ENCODE peak calls at places on chromosome 22, in ten cellular contexts. One of them, this sample, is unnamed.

GRCh38 chr22:18968011-18968749 is 32.1 kb upstream of the PRODH start:
- DNase-seq in amygdala: no peak
- DNase-seq in neural crest cell: peak; percentile 63
- DNase-seq in left colon: peak; percentile 15
- DNase-seq in stimulated activated CD4-positive, alpha-beta T cell treated with anti-CD3 and anti-CD28 coated beads, Interleukin-1b, Interleukin-23, amount 100 ng/mL, for 24 hours: no peak
- DNase-seq in pancreas: peak; percentile 86
- DNase-seq in kidney epithelial cell: no peak
- DNase-seq in NCI-H460: no peak
- DNase-seq in Caki2: no peak
- DNase-seq in HEK293T: no peak
- DNase-seq in this sample: peak; percentile 5

GRCh38 chr22:28799125-28799833 is 1.1 kb downstream of the XBP1 start:
- DNase-seq in NCI-H460: peak; percentile 93
- DNase-seq in HEK293T: peak; percentile 37
- DNase-seq in left colon: peak; percentile 50
- DNase-seq in amygdala: no peak
- DNase-seq in kidney epithelial cell: peak; percentile 64
- DNase-seq in Caki2: peak; percentile 74
- DNase-seq in neural crest cell: no peak
- DNase-seq in stimulated activated CD4-positive, alpha-beta T cell treated with anti-CD3 and anti-CD28 coated beads, Interleukin-1b, Interleukin-23, amount 100 ng/mL, for 24 hours: no peak
- DNase-seq in pancreas: no peak
- DNase-seq in this sample: peak; percentile 98

GRCh38 chr22:26671317-26672059 is 14.1 kb downstream of the MIAT start:
- DNase-seq in pancreas: peak; percentile 84
- DNase-seq in HEK293T: no peak
- DNase-seq in kidney epithelial cell: no peak
- DNase-seq in Caki2: peak; percentile 74
- DNase-seq in left colon: peak; percentile 63
- DNase-seq in neural crest cell: no peak
- DNase-seq in NCI-H460: no peak
- DNase-seq in amygdala: peak; percentile 18
- DNase-seq in stimulated activated CD4-positive, alpha-beta T cell treated with anti-CD3 and anti-CD28 coated beads, Interleukin-1b, Interleukin-23, amount 100 ng/mL, for 24 hours: no peak
- DNase-seq in this sample: no peak

GRCh38 chr22:36332623-36333331 is 55.0 kb downstream of the MYH9 start:
- DNase-seq in stimulated activated CD4-positive, alpha-beta T cell treated with anti-CD3 and anti-CD28 coated beads, Interleukin-1b, Interleukin-23, amount 100 ng/mL, for 24 hours: no peak
- DNase-seq in kidney epithelial cell: no peak
- DNase-seq in left colon: peak; percentile 44
- DNase-seq in HEK293T: no peak
- DNase-seq in NCI-H460: no peak
- DNase-seq in amygdala: no peak
- DNase-seq in Caki2: peak; percentile 79
- DNase-seq in pancreas: no peak
- DNase-seq in neural crest cell: no peak
- DNase-seq in this sample: peak; percentile 42

GRCh38 chr22:19805821-19806212 is 45.2 kb downstream of the TBX1 start:
- DNase-seq in HEK293T: no peak
- DNase-seq in left colon: no peak
- DNase-seq in neural crest cell: no peak
- DNase-seq in amygdala: no peak
- DNase-seq in NCI-H460: no peak
- DNase-seq in pancreas: peak; percentile 20
- DNase-seq in stimulated activated CD4-positive, alpha-beta T cell treated with anti-CD3 and anti-CD28 coated beads, Interleukin-1b, Interleukin-23, amount 100 ng/mL, for 24 hours: no peak
- DNase-seq in Caki2: peak; percentile 68
- DNase-seq in kidney epithelial cell: peak; percentile 12
- DNase-seq in this sample: no peak

GRCh38 chr22:46297151-46297819 is 615 bp downstream of the GTSE1 start:
- DNase-seq in neural crest cell: peak; percentile 29
- DNase-seq in left colon: peak; percentile 35
- DNase-seq in HEK293T: peak; percentile 44
- DNase-seq in pancreas: no peak
- DNase-seq in Caki2: peak; percentile 44
- DNase-seq in amygdala: no peak
- DNase-seq in kidney epithelial cell: no peak
- DNase-seq in stimulated activated CD4-positive, alpha-beta T cell treated with anti-CD3 and anti-CD28 coated beads, Interleukin-1b, Interleukin-23, amount 100 ng/mL, for 24 hours: no peak
- DNase-seq in NCI-H460: peak; percentile 6
- DNase-seq in this sample: peak; percentile 34

GRCh38 chr22:23315341-23315917 is 135.1 kb downstream of the BCR start:
- DNase-seq in Caki2: peak; percentile 77
- DNase-seq in HEK293T: peak; percentile 73
- DNase-seq in kidney epithelial cell: no peak
- DNase-seq in pancreas: peak; percentile 82
- DNase-seq in neural crest cell: peak; percentile 66
- DNase-seq in stimulated activated CD4-positive, alpha-beta T cell treated with anti-CD3 and anti-CD28 coated beads, Interleukin-1b, Interleukin-23, amount 100 ng/mL, for 24 hours: peak; percentile 44
- DNase-seq in NCI-H460: peak; percentile 2
- DNase-seq in left colon: peak; percentile 71
- DNase-seq in amygdala: peak; percentile 26
- DNase-seq in this sample: peak; percentile 51

GRCh38 chr22:45473626-45474237 is 29.0 kb upstream of the FBLN1 start:
- DNase-seq in amygdala: no peak
- DNase-seq in pancreas: no peak
- DNase-seq in left colon: no peak
- DNase-seq in neural crest cell: no peak
- DNase-seq in kidney epithelial cell: no peak
- DNase-seq in NCI-H460: no peak
- DNase-seq in Caki2: no peak
- DNase-seq in HEK293T: no peak
- DNase-seq in stimulated activated CD4-positive, alpha-beta T cell treated with anti-CD3 and anti-CD28 coated beads, Interleukin-1b, Interleukin-23, amount 100 ng/mL, for 24 hours: no peak
- DNase-seq in this sample: no peak

GRCh38 chr22:17436382-17436951 is 67.2 kb downstream of the CECR2 start:
- DNase-seq in HEK293T: peak; percentile 34
- DNase-seq in pancreas: no peak
- DNase-seq in left colon: no peak
- DNase-seq in kidney epithelial cell: no peak
- DNase-seq in NCI-H460: no peak
- DNase-seq in neural crest cell: no peak
- DNase-seq in stimulated activated CD4-positive, alpha-beta T cell treated with anti-CD3 and anti-CD28 coated beads, Interleukin-1b, Interleukin-23, amount 100 ng/mL, for 24 hours: no peak
- DNase-seq in Caki2: no peak
- DNase-seq in amygdala: no peak
- DNase-seq in this sample: no peak

GRCh38 chr22:21683401-21683811 is 17.6 kb downstream of the PPIL2 start:
- DNase-seq in neural crest cell: no peak
- DNase-seq in Caki2: no peak
- DNase-seq in amygdala: no peak
- DNase-seq in left colon: no peak
- DNase-seq in NCI-H460: no peak
- DNase-seq in pancreas: no peak
- DNase-seq in stimulated activated CD4-positive, alpha-beta T cell treated with anti-CD3 and anti-CD28 coated beads, Interleukin-1b, Interleukin-23, amount 100 ng/mL, for 24 hours: no peak
- DNase-seq in kidney epithelial cell: no peak
- DNase-seq in HEK293T: no peak
- DNase-seq in this sample: no peak

GRCh38 chr22:38735126-38735464 is 20.7 kb downstream of the SUN2 start:
- DNase-seq in neural crest cell: no peak
- DNase-seq in amygdala: no peak
- DNase-seq in stimulated activated CD4-positive, alpha-beta T cell treated with anti-CD3 and anti-CD28 coated beads, Interleukin-1b, Interleukin-23, amount 100 ng/mL, for 24 hours: no peak
- DNase-seq in HEK293T: no peak
- DNase-seq in kidney epithelial cell: no peak
- DNase-seq in left colon: no peak
- DNase-seq in pancreas: peak; percentile 44
- DNase-seq in NCI-H460: no peak
- DNase-seq in Caki2: no peak
- DNase-seq in this sample: no peak

GRCh38 chr22:25736378-25737011 is 5.5 kb upstream of the MYO18B start:
- DNase-seq in kidney epithelial cell: no peak
- DNase-seq in amygdala: no peak
- DNase-seq in Caki2: no peak
- DNase-seq in left colon: no peak
- DNase-seq in stimulated activated CD4-positive, alpha-beta T cell treated with anti-CD3 and anti-CD28 coated beads, Interleukin-1b, Interleukin-23, amount 100 ng/mL, for 24 hours: no peak
- DNase-seq in neural crest cell: no peak
- DNase-seq in pancreas: no peak
- DNase-seq in HEK293T: no peak
- DNase-seq in NCI-H460: no peak
- DNase-seq in this sample: no peak

GRCh38 chr22:29983296-29983917 is 96.9 kb upstream of the HORMAD2 start:
- DNase-seq in kidney epithelial cell: no peak
- DNase-seq in Caki2: no peak
- DNase-seq in amygdala: no peak
- DNase-seq in left colon: peak; percentile 45
- DNase-seq in pancreas: no peak
- DNase-seq in neural crest cell: no peak
- DNase-seq in NCI-H460: no peak
- DNase-seq in stimulated activated CD4-positive, alpha-beta T cell treated with anti-CD3 and anti-CD28 coated beads, Interleukin-1b, Interleukin-23, amount 100 ng/mL, for 24 hours: no peak
- DNase-seq in HEK293T: no peak
- DNase-seq in this sample: no peak

GRCh38 chr22:46501701-46502100 is 35.7 kb downstream of the CELSR1 start:
- DNase-seq in stimulated activated CD4-positive, alpha-beta T cell treated with anti-CD3 and anti-CD28 coated beads, Interleukin-1b, Interleukin-23, amount 100 ng/mL, for 24 hours: no peak
- DNase-seq in Caki2: peak; percentile 90
- DNase-seq in HEK293T: no peak
- DNase-seq in neural crest cell: no peak
- DNase-seq in amygdala: no peak
- DNase-seq in pancreas: no peak
- DNase-seq in left colon: no peak
- DNase-seq in kidney epithelial cell: peak; percentile 72
- DNase-seq in NCI-H460: no peak
- DNase-seq in this sample: peak; percentile 56

GRCh38 chr22:20777420-20778177 is 3.7 kb downstream of the SERPIND1 start:
- DNase-seq in kidney epithelial cell: peak; percentile 65
- DNase-seq in stimulated activated CD4-positive, alpha-beta T cell treated with anti-CD3 and anti-CD28 coated beads, Interleukin-1b, Interleukin-23, amount 100 ng/mL, for 24 hours: no peak
- DNase-seq in neural crest cell: no peak
- DNase-seq in pancreas: no peak
- DNase-seq in Caki2: peak; percentile 80
- DNase-seq in HEK293T: no peak
- DNase-seq in amygdala: no peak
- DNase-seq in NCI-H460: peak; percentile 91
- DNase-seq in left colon: peak; percentile 22
- DNase-seq in this sample: peak; percentile 33

GRCh38 chr22:24101966-24102365 is 79.3 kb upstream of the SUSD2 start:
- DNase-seq in amygdala: no peak
- DNase-seq in Caki2: no peak
- DNase-seq in kidney epithelial cell: no peak
- DNase-seq in NCI-H460: no peak
- DNase-seq in HEK293T: no peak
- DNase-seq in left colon: no peak
- DNase-seq in pancreas: no peak
- DNase-seq in neural crest cell: no peak
- DNase-seq in stimulated activated CD4-positive, alpha-beta T cell treated with anti-CD3 and anti-CD28 coated beads, Interleukin-1b, Interleukin-23, amount 100 ng/mL, for 24 hours: no peak
- DNase-seq in this sample: no peak

GRCh38 chr22:45881524-45881875 is 95.5 kb downstream of the WNT7B start:
- DNase-seq in HEK293T: no peak
- DNase-seq in Caki2: no peak
- DNase-seq in NCI-H460: no peak
- DNase-seq in left colon: no peak
- DNase-seq in pancreas: peak; percentile 37
- DNase-seq in amygdala: no peak
- DNase-seq in stimulated activated CD4-positive, alpha-beta T cell treated with anti-CD3 and anti-CD28 coated beads, Interleukin-1b, Interleukin-23, amount 100 ng/mL, for 24 hours: no peak
- DNase-seq in neural crest cell: no peak
- DNase-seq in kidney epithelial cell: no peak
- DNase-seq in this sample: no peak

GRCh38 chr22:46390652-46391301 is 55.3 kb downstream of the TRMU start:
- DNase-seq in NCI-H460: no peak
- DNase-seq in HEK293T: peak; percentile 63
- DNase-seq in neural crest cell: no peak
- DNase-seq in amygdala: no peak
- DNase-seq in kidney epithelial cell: no peak
- DNase-seq in pancreas: peak; percentile 95
- DNase-seq in Caki2: no peak
- DNase-seq in stimulated activated CD4-positive, alpha-beta T cell treated with anti-CD3 and anti-CD28 coated beads, Interleukin-1b, Interleukin-23, amount 100 ng/mL, for 24 hours: no peak
- DNase-seq in left colon: no peak
- DNase-seq in this sample: peak; percentile 76

GRCh38 chr22:46568102-46568809 is 30.8 kb upstream of the CELSR1 start:
- DNase-seq in HEK293T: no peak
- DNase-seq in pancreas: no peak
- DNase-seq in amygdala: no peak
- DNase-seq in stimulated activated CD4-positive, alpha-beta T cell treated with anti-CD3 and anti-CD28 coated beads, Interleukin-1b, Interleukin-23, amount 100 ng/mL, for 24 hours: no peak
- DNase-seq in Caki2: no peak
- DNase-seq in left colon: no peak
- DNase-seq in neural crest cell: no peak
- DNase-seq in NCI-H460: no peak
- DNase-seq in kidney epithelial cell: no peak
- DNase-seq in this sample: no peak

GRCh38 chr22:25919452-25919851 is 177.5 kb downstream of the MYO18B start:
- DNase-seq in pancreas: no peak
- DNase-seq in stimulated activated CD4-positive, alpha-beta T cell treated with anti-CD3 and anti-CD28 coated beads, Interleukin-1b, Interleukin-23, amount 100 ng/mL, for 24 hours: no peak
- DNase-seq in left colon: no peak
- DNase-seq in kidney epithelial cell: no peak
- DNase-seq in NCI-H460: no peak
- DNase-seq in HEK293T: no peak
- DNase-seq in neural crest cell: no peak
- DNase-seq in Caki2: no peak
- DNase-seq in amygdala: no peak
- DNase-seq in this sample: no peak

GRCh38 chr22:40196628-40197027 is 18.9 kb downstream of the TNRC6B start:
- DNase-seq in neural crest cell: no peak
- DNase-seq in left colon: no peak
- DNase-seq in pancreas: no peak
- DNase-seq in HEK293T: no peak
- DNase-seq in Caki2: peak; percentile 94
- DNase-seq in kidney epithelial cell: peak; percentile 87
- DNase-seq in amygdala: no peak
- DNase-seq in NCI-H460: no peak
- DNase-seq in stimulated activated CD4-positive, alpha-beta T cell treated with anti-CD3 and anti-CD28 coated beads, Interleukin-1b, Interleukin-23, amount 100 ng/mL, for 24 hours: no peak
- DNase-seq in this sample: peak; percentile 89

GRCh38 chr22:46001426-46002106 is 24.6 kb upstream of the WNT7B start:
- DNase-seq in NCI-H460: no peak
- DNase-seq in amygdala: no peak
- DNase-seq in left colon: no peak
- DNase-seq in kidney epithelial cell: no peak
- DNase-seq in pancreas: peak; percentile 68
- DNase-seq in stimulated activated CD4-positive, alpha-beta T cell treated with anti-CD3 and anti-CD28 coated beads, Interleukin-1b, Interleukin-23, amount 100 ng/mL, for 24 hours: no peak
- DNase-seq in HEK293T: no peak
- DNase-seq in Caki2: no peak
- DNase-seq in neural crest cell: no peak
- DNase-seq in this sample: no peak

GRCh38 chr22:46367707-46368191 is 32.2 kb downstream of the TRMU start:
- DNase-seq in Caki2: peak; percentile 31
- DNase-seq in NCI-H460: peak; percentile 28
- DNase-seq in stimulated activated CD4-positive, alpha-beta T cell treated with anti-CD3 and anti-CD28 coated beads, Interleukin-1b, Interleukin-23, amount 100 ng/mL, for 24 hours: peak; percentile 63
- DNase-seq in amygdala: no peak
- DNase-seq in left colon: peak; percentile 89
- DNase-seq in kidney epithelial cell: no peak
- DNase-seq in neural crest cell: peak; percentile 63
- DNase-seq in HEK293T: peak; percentile 87
- DNase-seq in pancreas: peak; percentile 91
- DNase-seq in this sample: peak; percentile 36

GRCh38 chr22:48695251-48695650 is 1132.4 kb downstream of the BRD1 start:
- DNase-seq in left colon: no peak
- DNase-seq in NCI-H460: no peak
- DNase-seq in Caki2: no peak
- DNase-seq in HEK293T: no peak
- DNase-seq in stimulated activated CD4-positive, alpha-beta T cell treated with anti-CD3 and anti-CD28 coated beads, Interleukin-1b, Interleukin-23, amount 100 ng/mL, for 24 hours: no peak
- DNase-seq in pancreas: no peak
- DNase-seq in neural crest cell: no peak
- DNase-seq in amygdala: no peak
- DNase-seq in kidney epithelial cell: no peak
- DNase-seq in this sample: peak; percentile 68

GRCh38 chr22:44793506-44794225 is 41.3 kb downstream of the ARHGAP8 start:
- DNase-seq in neural crest cell: no peak
- DNase-seq in NCI-H460: no peak
- DNase-seq in HEK293T: no peak
- DNase-seq in kidney epithelial cell: no peak
- DNase-seq in Caki2: no peak
- DNase-seq in left colon: no peak
- DNase-seq in amygdala: no peak
- DNase-seq in pancreas: no peak
- DNase-seq in stimulated activated CD4-positive, alpha-beta T cell treated with anti-CD3 and anti-CD28 coated beads, Interleukin-1b, Interleukin-23, amount 100 ng/mL, for 24 hours: no peak
- DNase-seq in this sample: no peak

GRCh38 chr22:29517215-29517908 is 36.2 kb downstream of the THOC5 start:
- DNase-seq in pancreas: no peak
- DNase-seq in left colon: no peak
- DNase-seq in NCI-H460: no peak
- DNase-seq in Caki2: no peak
- DNase-seq in stimulated activated CD4-positive, alpha-beta T cell treated with anti-CD3 and anti-CD28 coated beads, Interleukin-1b, Interleukin-23, amount 100 ng/mL, for 24 hours: no peak
- DNase-seq in kidney epithelial cell: no peak
- DNase-seq in amygdala: no peak
- DNase-seq in neural crest cell: no peak
- DNase-seq in HEK293T: no peak
- DNase-seq in this sample: no peak

GRCh38 chr22:25672685-25673084 is 69.3 kb upstream of the MYO18B start:
- DNase-seq in stimulated activated CD4-positive, alpha-beta T cell treated with anti-CD3 and anti-CD28 coated beads, Interleukin-1b, Interleukin-23, amount 100 ng/mL, for 24 hours: no peak
- DNase-seq in amygdala: no peak
- DNase-seq in kidney epithelial cell: no peak
- DNase-seq in HEK293T: no peak
- DNase-seq in left colon: no peak
- DNase-seq in Caki2: no peak
- DNase-seq in NCI-H460: no peak
- DNase-seq in neural crest cell: no peak
- DNase-seq in pancreas: no peak
- DNase-seq in this sample: no peak

GRCh38 chr22:17047656-17048055 is 37.1 kb upstream of the IL17RA start:
- DNase-seq in neural crest cell: no peak
- DNase-seq in amygdala: no peak
- DNase-seq in Caki2: no peak
- DNase-seq in HEK293T: no peak
- DNase-seq in pancreas: no peak
- DNase-seq in stimulated activated CD4-positive, alpha-beta T cell treated with anti-CD3 and anti-CD28 coated beads, Interleukin-1b, Interleukin-23, amount 100 ng/mL, for 24 hours: no peak
- DNase-seq in NCI-H460: no peak
- DNase-seq in kidney epithelial cell: no peak
- DNase-seq in left colon: no peak
- DNase-seq in this sample: no peak